ENCODE peak calls at places on chromosome 1, in nine cellular contexts. V is islet precursor cell, F is HT1080, J is glutamatergic neuron, H is left cardiac atrium, D is KBM-7, G is NCI-H510A treated with DMSO at 0.1 percent for 48 hours, Y is A172, W is skeletal muscle cell. O is an unnamed sample.

GRCh38 chr1:151534662-151535278 is 5.3 kb upstream of the TUFT1 start:
- DNase-seq in J (peak), G (peak), H (peak), Y (peak), F (peak), V (peak), W (no peak), D (peak), O (peak)

GRCh38 chr1:170296642-170297041 is 150.9 kb downstream of the NTMT2 start:
- DNase-seq in H (no peak), J (no peak), V (no peak), F (peak), G (no peak), Y (peak), D (no peak), W (no peak), O (no peak)

GRCh38 chr1:27614625-27615344 is 10.8 kb upstream of the AHDC1 start:
- DNase-seq in D (no peak), Y (no peak), H (no peak), V (peak), F (no peak), G (no peak), W (no peak), J (peak), O (no peak)

GRCh38 chr1:96923753-96924152 is 202.2 kb downstream of the PTBP2 start:
- DNase-seq in J (no peak), W (no peak), G (no peak), H (no peak), Y (no peak), F (no peak), D (no peak), V (no peak), O (no peak)

GRCh38 chr1:232142403-232143314 is 487.3 kb downstream of the SIPA1L2 start:
- DNase-seq in Y (peak), V (no peak), D (no peak), J (no peak), H (peak), F (peak), W (peak), G (no peak), O (peak)

GRCh38 chr1:203444077-203444683 is 31.4 kb upstream of the PRELP start:
- DNase-seq in D (no peak), J (no peak), F (no peak), H (no peak), G (no peak), Y (no peak), V (no peak), W (no peak), O (no peak)

GRCh38 chr1:208172389-208173140 is 71.6 kb downstream of the PLXNA2 start:
- DNase-seq in Y (peak), W (no peak), F (peak), H (no peak), V (no peak), G (no peak), D (no peak), J (no peak), O (no peak)

GRCh38 chr1:59393211-59394180 is 96.6 kb downstream of the FGGY start:
- DNase-seq in J (no peak), H (peak), D (no peak), V (no peak), G (peak), W (peak), Y (no peak), F (peak), O (peak)

GRCh38 chr1:244294825-244295224 is 156.9 kb downstream of the ADSS2 start:
- DNase-seq in D (no peak), W (no peak), F (no peak), V (no peak), H (no peak), Y (no peak), G (no peak), J (no peak), O (no peak)

GRCh38 chr1:244011796-244012195 is 39.3 kb upstream of the ZBTB18 start:
- DNase-seq in Y (no peak), F (no peak), G (no peak), W (no peak), V (peak), H (no peak), J (no peak), D (no peak), O (no peak)

GRCh38 chr1:211305044-211305443 is 21.6 kb upstream of the TRAF5 start:
- DNase-seq in J (no peak), V (no peak), Y (no peak), H (no peak), F (no peak), G (no peak), D (no peak), W (no peak), O (no peak)

GRCh38 chr1:3697810-3698209 is 45.5 kb downstream of the TP73 start:
- DNase-seq in Y (no peak), G (peak), D (no peak), H (no peak), J (no peak), V (no peak), F (no peak), W (no peak), O (no peak)

GRCh38 chr1:169630006-169630405 is at the start of gene SELP:
- DNase-seq in G (no peak), W (no peak), J (no peak), Y (no peak), D (no peak), H (no peak), V (no peak), F (no peak), O (no peak)

GRCh38 chr1:61087574-61087973 is 5.2 kb downstream of the NFIA start:
- DNase-seq in J (no peak), D (no peak), Y (no peak), F (no peak), W (no peak), V (no peak), G (no peak), H (peak), O (no peak)